ENCODE peak calls at places on chromosomes 16 and 17, in ten cellular contexts. One of them, this sample, is unnamed.

GRCh38 chr17:20008242-20009051 is 712 bp upstream of the SPECC1 start:
- DNase-seq in sigmoid colon: no peak
- DNase-seq in adrenal gland: no peak
- DNase-seq in stomach: no peak
- DNase-seq in AG04450: no peak
- DNase-seq in tibial nerve: no peak
- DNase-seq in neural progenitor cell: peak
- DNase-seq in Peyer's patch: peak
- DNase-seq in ovary: peak
- DNase-seq in body of pancreas: no peak
- DNase-seq in this sample: peak

GRCh38 chr17:28421775-28422305 is 15.8 kb upstream of the SLC46A1 start:
- DNase-seq in stomach: no peak
- DNase-seq in AG04450: no peak
- DNase-seq in ovary: no peak
- DNase-seq in body of pancreas: no peak
- DNase-seq in adrenal gland: no peak
- DNase-seq in sigmoid colon: no peak
- DNase-seq in neural progenitor cell: no peak
- DNase-seq in Peyer's patch: no peak
- DNase-seq in tibial nerve: no peak
- DNase-seq in this sample: no peak

GRCh38 chr16:900211-900610 is 70.6 kb downstream of the LMF1 start:
- DNase-seq in body of pancreas: no peak
- DNase-seq in Peyer's patch: no peak
- DNase-seq in tibial nerve: no peak
- DNase-seq in ovary: no peak
- DNase-seq in stomach: no peak
- DNase-seq in neural progenitor cell: no peak
- DNase-seq in sigmoid colon: no peak
- DNase-seq in AG04450: no peak
- DNase-seq in adrenal gland: no peak
- DNase-seq in this sample: no peak

GRCh38 chr16:81703177-81704155 is 75.6 kb upstream of the PLCG2 start:
- DNase-seq in adrenal gland: peak
- DNase-seq in ovary: peak
- DNase-seq in Peyer's patch: peak
- DNase-seq in neural progenitor cell: no peak
- DNase-seq in sigmoid colon: no peak
- DNase-seq in stomach: no peak
- DNase-seq in tibial nerve: no peak
- DNase-seq in body of pancreas: no peak
- DNase-seq in AG04450: no peak
- DNase-seq in this sample: no peak

GRCh38 chr17:2405247-2405926 is 4.5 kb upstream of the MNT start:
- DNase-seq in AG04450: peak
- DNase-seq in body of pancreas: no peak
- DNase-seq in ovary: peak
- DNase-seq in sigmoid colon: peak
- DNase-seq in stomach: peak
- DNase-seq in Peyer's patch: no peak
- DNase-seq in adrenal gland: no peak
- DNase-seq in neural progenitor cell: peak
- DNase-seq in tibial nerve: no peak
- DNase-seq in this sample: no peak

GRCh38 chr17:59167571-59168001 is 12.0 kb downstream of the PRR11 start:
- DNase-seq in Peyer's patch: no peak
- DNase-seq in adrenal gland: no peak
- DNase-seq in sigmoid colon: no peak
- DNase-seq in neural progenitor cell: no peak
- DNase-seq in ovary: no peak
- DNase-seq in stomach: no peak
- DNase-seq in tibial nerve: no peak
- DNase-seq in body of pancreas: no peak
- DNase-seq in AG04450: no peak
- DNase-seq in this sample: no peak

GRCh38 chr16:72995151-72995881 is 52.6 kb downstream of the ZFHX3 start:
- DNase-seq in tibial nerve: no peak
- DNase-seq in body of pancreas: no peak
- DNase-seq in Peyer's patch: no peak
- DNase-seq in ovary: no peak
- DNase-seq in neural progenitor cell: peak
- DNase-seq in stomach: no peak
- DNase-seq in adrenal gland: no peak
- DNase-seq in sigmoid colon: no peak
- DNase-seq in AG04450: no peak
- DNase-seq in this sample: no peak

GRCh38 chr17:40474419-40475002 is 26.9 kb downstream of the TNS4 start:
- DNase-seq in tibial nerve: no peak
- DNase-seq in body of pancreas: no peak
- DNase-seq in sigmoid colon: no peak
- DNase-seq in AG04450: no peak
- DNase-seq in stomach: no peak
- DNase-seq in adrenal gland: no peak
- DNase-seq in Peyer's patch: no peak
- DNase-seq in neural progenitor cell: no peak
- DNase-seq in ovary: peak
- DNase-seq in this sample: no peak

DNA sequence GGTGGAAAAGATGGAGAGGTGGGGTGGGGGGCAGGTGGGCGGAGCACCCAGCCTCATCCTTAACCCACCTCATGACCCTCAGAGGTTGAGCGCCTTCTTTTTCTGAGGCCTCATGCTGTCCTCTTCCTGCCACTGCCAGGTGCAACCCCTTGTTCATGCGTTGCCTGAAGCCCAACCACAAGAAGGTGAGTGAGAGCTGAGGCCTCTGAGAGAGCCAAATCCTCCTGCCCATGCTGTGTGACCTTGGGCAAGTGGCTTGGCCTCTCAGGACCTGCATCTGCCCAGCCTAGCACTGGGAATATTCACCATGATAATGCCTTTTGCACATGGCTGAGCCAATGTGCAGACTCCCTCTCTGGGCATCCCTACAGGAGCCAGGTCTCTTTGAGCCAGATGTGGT is 32.1 kb downstream of the MYO15A start:
- DNase-seq in body of pancreas: no peak
- DNase-seq in tibial nerve: no peak
- DNase-seq in Peyer's patch: no peak
- DNase-seq in adrenal gland: no peak
- DNase-seq in stomach: no peak
- DNase-seq in AG04450: no peak
- DNase-seq in sigmoid colon: no peak
- DNase-seq in ovary: no peak
- DNase-seq in neural progenitor cell: no peak
- DNase-seq in this sample: no peak
- H3K4me3 ChIP-seq in body of pancreas: no peak
- H3K4me3 ChIP-seq in tibial nerve: no peak
- H3K4me3 ChIP-seq in Peyer's patch: no peak
- H3K4me3 ChIP-seq in adrenal gland: no peak
- H3K4me3 ChIP-seq in stomach: no peak
- H3K4me3 ChIP-seq in AG04450: no peak
- H3K4me3 ChIP-seq in sigmoid colon: no peak
- H3K4me3 ChIP-seq in ovary: no peak
- H3K4me3 ChIP-seq in neural progenitor cell: no peak
- H3K4me3 ChIP-seq in this sample: no peak

GRCh38 chr17:31561469-31562412 is 170.3 kb downstream of the RAB11FIP4 start:
- DNase-seq in adrenal gland: no peak
- DNase-seq in body of pancreas: no peak
- DNase-seq in Peyer's patch: no peak
- DNase-seq in AG04450: no peak
- DNase-seq in stomach: no peak
- DNase-seq in ovary: no peak
- DNase-seq in neural progenitor cell: no peak
- DNase-seq in tibial nerve: no peak
- DNase-seq in sigmoid colon: no peak
- DNase-seq in this sample: no peak

GRCh38 chr17:31560836-31561235 is 169.4 kb downstream of the RAB11FIP4 start:
- DNase-seq in Peyer's patch: no peak
- DNase-seq in tibial nerve: no peak
- DNase-seq in ovary: no peak
- DNase-seq in stomach: no peak
- DNase-seq in sigmoid colon: no peak
- DNase-seq in AG04450: no peak
- DNase-seq in adrenal gland: no peak
- DNase-seq in neural progenitor cell: no peak
- DNase-seq in body of pancreas: no peak
- DNase-seq in this sample: no peak

GRCh38 chr17:31564883-31565297 is 173.4 kb downstream of the RAB11FIP4 start:
- DNase-seq in stomach: no peak
- DNase-seq in neural progenitor cell: peak
- DNase-seq in AG04450: no peak
- DNase-seq in Peyer's patch: no peak
- DNase-seq in ovary: peak
- DNase-seq in tibial nerve: no peak
- DNase-seq in sigmoid colon: no peak
- DNase-seq in adrenal gland: no peak
- DNase-seq in body of pancreas: peak
- DNase-seq in this sample: peak

GRCh38 chr17:31564291-31564690 is 172.8 kb downstream of the RAB11FIP4 start:
- DNase-seq in sigmoid colon: no peak
- DNase-seq in AG04450: no peak
- DNase-seq in neural progenitor cell: no peak
- DNase-seq in adrenal gland: no peak
- DNase-seq in stomach: no peak
- DNase-seq in body of pancreas: no peak
- DNase-seq in Peyer's patch: no peak
- DNase-seq in ovary: no peak
- DNase-seq in tibial nerve: no peak
- DNase-seq in this sample: no peak

DNA sequence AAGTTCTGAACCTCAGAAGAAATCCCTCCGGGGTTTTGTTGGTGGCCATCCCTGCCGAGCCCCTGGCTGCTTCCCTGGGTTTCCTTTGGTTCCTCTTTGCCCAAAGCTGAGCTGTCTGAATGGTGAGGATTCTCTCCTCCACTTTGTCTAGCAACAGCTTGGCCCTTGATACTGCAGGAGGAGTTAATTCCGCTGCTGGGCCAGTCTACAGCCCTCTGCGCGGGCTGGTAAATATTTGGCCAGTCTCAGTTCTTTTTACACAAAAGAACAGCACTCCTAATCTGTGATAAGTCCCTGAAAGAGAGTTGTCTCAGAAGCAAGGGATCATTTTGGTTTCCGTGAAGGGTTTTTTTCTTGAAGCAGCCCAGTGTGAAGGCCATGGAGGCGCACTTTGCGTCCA is 171.0 kb downstream of the RAB11FIP4 start:
- DNase-seq in ovary: no peak
- DNase-seq in Peyer's patch: no peak
- DNase-seq in neural progenitor cell: peak
- DNase-seq in AG04450: no peak
- DNase-seq in adrenal gland: no peak
- DNase-seq in tibial nerve: no peak
- DNase-seq in sigmoid colon: no peak
- DNase-seq in stomach: peak
- DNase-seq in body of pancreas: no peak
- DNase-seq in this sample: no peak
- H3K27ac ChIP-seq in ovary: no peak
- H3K27ac ChIP-seq in Peyer's patch: no peak
- H3K27ac ChIP-seq in neural progenitor cell: no peak
- H3K27ac ChIP-seq in AG04450: no peak
- H3K27ac ChIP-seq in adrenal gland: no peak
- H3K27ac ChIP-seq in tibial nerve: no peak
- H3K27ac ChIP-seq in sigmoid colon: peak
- H3K27ac ChIP-seq in stomach: peak
- H3K27ac ChIP-seq in body of pancreas: no peak
- H3K27ac ChIP-seq in this sample: no peak

GRCh38 chr17:42333053-42333452 is 44.8 kb downstream of the STAT5A start:
- DNase-seq in ovary: no peak
- DNase-seq in stomach: no peak
- DNase-seq in neural progenitor cell: no peak
- DNase-seq in body of pancreas: no peak
- DNase-seq in sigmoid colon: no peak
- DNase-seq in AG04450: no peak
- DNase-seq in tibial nerve: no peak
- DNase-seq in Peyer's patch: no peak
- DNase-seq in adrenal gland: no peak
- DNase-seq in this sample: no peak

GRCh38 chr17:42329025-42329976 is 41.0 kb downstream of the STAT5A start:
- DNase-seq in neural progenitor cell: peak
- DNase-seq in tibial nerve: no peak
- DNase-seq in stomach: no peak
- DNase-seq in sigmoid colon: no peak
- DNase-seq in AG04450: peak
- DNase-seq in adrenal gland: no peak
- DNase-seq in ovary: no peak
- DNase-seq in Peyer's patch: no peak
- DNase-seq in body of pancreas: peak
- DNase-seq in this sample: no peak

GRCh38 chr17:42337442-42337841 is 49.1 kb downstream of the STAT5A start:
- DNase-seq in adrenal gland: no peak
- DNase-seq in body of pancreas: no peak
- DNase-seq in Peyer's patch: no peak
- DNase-seq in AG04450: peak
- DNase-seq in sigmoid colon: no peak
- DNase-seq in neural progenitor cell: no peak
- DNase-seq in stomach: no peak
- DNase-seq in tibial nerve: no peak
- DNase-seq in ovary: no peak
- DNase-seq in this sample: no peak

GRCh38 chr17:42339221-42339620 is 49.0 kb downstream of the STAT3 start:
- DNase-seq in ovary: no peak
- DNase-seq in Peyer's patch: no peak
- DNase-seq in AG04450: no peak
- DNase-seq in tibial nerve: no peak
- DNase-seq in neural progenitor cell: no peak
- DNase-seq in adrenal gland: no peak
- DNase-seq in sigmoid colon: peak
- DNase-seq in stomach: no peak
- DNase-seq in body of pancreas: no peak
- DNase-seq in this sample: no peak

DNA sequence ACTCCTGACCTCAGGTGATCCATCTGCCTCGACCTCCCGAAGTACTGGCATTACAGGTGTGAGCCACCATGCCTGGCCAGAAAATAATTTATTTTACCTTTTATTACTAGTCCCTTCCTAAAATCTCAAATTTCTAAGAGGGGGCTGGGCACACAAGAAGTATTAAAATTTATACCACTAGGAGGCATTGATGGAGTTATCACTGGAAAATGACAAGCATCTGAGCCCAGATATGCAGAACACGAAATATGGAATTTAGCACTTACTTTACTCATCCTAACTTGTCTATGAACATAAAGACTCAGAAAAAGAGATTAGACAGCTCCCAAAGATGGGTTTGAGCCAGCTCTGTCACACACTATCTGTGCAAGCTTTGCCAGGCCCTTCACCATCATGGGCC is 46.4 kb downstream of the STAT5A start:
- DNase-seq in AG04450: no peak
- DNase-seq in neural progenitor cell: no peak
- DNase-seq in tibial nerve: no peak
- DNase-seq in sigmoid colon: no peak
- DNase-seq in body of pancreas: no peak
- DNase-seq in adrenal gland: no peak
- DNase-seq in ovary: no peak
- DNase-seq in Peyer's patch: no peak
- DNase-seq in stomach: no peak
- DNase-seq in this sample: no peak
- TF ChIP-seq CTCF in AG04450: peak
- TF ChIP-seq CTCF in neural progenitor cell: no peak
- TF ChIP-seq CTCF in tibial nerve: no peak
- TF ChIP-seq CTCF in sigmoid colon: no peak
- TF ChIP-seq CTCF in body of pancreas: no peak
- TF ChIP-seq CTCF in adrenal gland: no peak
- TF ChIP-seq CTCF in ovary: no peak
- TF ChIP-seq CTCF in Peyer's patch: no peak
- TF ChIP-seq CTCF in stomach: no peak
- TF ChIP-seq CTCF in this sample: peak

GRCh38 chr16:30983898-30984610 is 953 bp upstream of the HSD3B7 start:
- DNase-seq in stomach: no peak
- DNase-seq in tibial nerve: no peak
- DNase-seq in adrenal gland: no peak
- DNase-seq in ovary: no peak
- DNase-seq in body of pancreas: no peak
- DNase-seq in sigmoid colon: no peak
- DNase-seq in neural progenitor cell: no peak
- DNase-seq in Peyer's patch: no peak
- DNase-seq in AG04450: no peak
- DNase-seq in this sample: no peak

GRCh38 chr16:30983289-30983889 is 1.6 kb upstream of the HSD3B7 start:
- DNase-seq in neural progenitor cell: no peak
- DNase-seq in AG04450: no peak
- DNase-seq in Peyer's patch: no peak
- DNase-seq in stomach: no peak
- DNase-seq in adrenal gland: no peak
- DNase-seq in tibial nerve: no peak
- DNase-seq in sigmoid colon: no peak
- DNase-seq in body of pancreas: no peak
- DNase-seq in ovary: no peak
- DNase-seq in this sample: no peak

GRCh38 chr16:30986129-30986991 is 1.4 kb downstream of the HSD3B7 start:
- DNase-seq in AG04450: no peak
- DNase-seq in ovary: no peak
- DNase-seq in body of pancreas: no peak
- DNase-seq in adrenal gland: no peak
- DNase-seq in stomach: no peak
- DNase-seq in Peyer's patch: no peak
- DNase-seq in tibial nerve: no peak
- DNase-seq in sigmoid colon: no peak
- DNase-seq in neural progenitor cell: no peak
- DNase-seq in this sample: no peak

GRCh38 chr16:30985401-30986128 is 558 bp downstream of the HSD3B7 start:
- DNase-seq in sigmoid colon: no peak
- DNase-seq in neural progenitor cell: peak
- DNase-seq in stomach: peak
- DNase-seq in ovary: peak
- DNase-seq in body of pancreas: peak
- DNase-seq in adrenal gland: peak
- DNase-seq in AG04450: no peak
- DNase-seq in Peyer's patch: peak
- DNase-seq in tibial nerve: no peak
- DNase-seq in this sample: no peak

GRCh38 chr16:30984669-30985400 is at the start of gene HSD3B7:
- DNase-seq in stomach: peak
- DNase-seq in Peyer's patch: peak
- DNase-seq in tibial nerve: peak
- DNase-seq in neural progenitor cell: peak
- DNase-seq in AG04450: peak
- DNase-seq in adrenal gland: peak
- DNase-seq in ovary: peak
- DNase-seq in body of pancreas: peak
- DNase-seq in sigmoid colon: peak
- DNase-seq in this sample: peak
- H3K4me3 ChIP-seq in stomach: peak
- H3K4me3 ChIP-seq in Peyer's patch: peak
- H3K4me3 ChIP-seq in tibial nerve: peak
- H3K4me3 ChIP-seq in neural progenitor cell: peak
- H3K4me3 ChIP-seq in AG04450: peak
- H3K4me3 ChIP-seq in adrenal gland: peak
- H3K4me3 ChIP-seq in ovary: peak
- H3K4me3 ChIP-seq in body of pancreas: no peak
- H3K4me3 ChIP-seq in sigmoid colon: peak
- H3K4me3 ChIP-seq in this sample: peak